ENCODE peak calls at places on chromosomes 2 and 18, in five cellular contexts. P is fibroblast of lung, H is K562, K is thyroid gland, J is mammary epithelial cell. D is an unnamed sample.

GRCh38 chr18:55287146-55287806 is 300.7 kb downstream of the TCF4 start:
- DNase-seq in J (no peak), H (no peak), K (peak; percentile 18), P (no peak), D (no peak)

GRCh38 chr2:127453392-127454171 is 35.4 kb downstream of the PROC start:
- DNase-seq in K (no peak), J (no peak), H (peak; percentile 74), P (no peak), D (peak; percentile 29)

GRCh38 chr18:32906506-32907214 is 133.8 kb upstream of the KLHL14 start:
- DNase-seq in H (no peak), P (no peak), K (peak; percentile 28), J (peak; percentile 84), D (no peak)

GRCh38 chr2:211503856-211504255 is 947.5 kb downstream of the CPS1 start:
- DNase-seq in H (no peak), J (no peak), P (no peak), K (no peak), D (no peak)

GRCh38 chr18:34729264-34729663 is 19.2 kb downstream of the DTNA start:
- DNase-seq in H (no peak), P (peak; percentile 32), J (peak; percentile 40), K (peak; percentile 38), D (no peak)

GRCh38 chr2:203811491-203812221 is 55.9 kb upstream of the CTLA4 start:
- DNase-seq in P (peak; percentile 80), J (peak; percentile 90), H (no peak), K (peak; percentile 48), D (peak; percentile 89)

GRCh38 chr2:129768485-129769258 is 210.8 kb upstream of the RAB6C start:
- DNase-seq in K (no peak), J (no peak), H (no peak), P (no peak), D (no peak)

GRCh38 chr2:216023055-216023648 is 9.8 kb upstream of the MREG start:
- DNase-seq in K (peak; percentile 38), J (peak; percentile 40), P (peak; percentile 61), H (peak; percentile 52), D (peak; percentile 44)

GRCh38 chr18:54957987-54958386 is 1.3 kb downstream of the CCDC68 start:
- DNase-seq in P (peak; percentile 74), K (peak; percentile 7), J (no peak), H (no peak), D (no peak)

GRCh38 chr2:203461736-203462135 is 73.4 kb downstream of the RAPH1 start:
- DNase-seq in K (no peak), H (no peak), P (peak; percentile 53), J (no peak), D (no peak)

GRCh38 chr2:218708086-218708485 is 2.5 kb upstream of the TTLL4 start:
- DNase-seq in K (no peak), J (no peak), H (no peak), P (no peak), D (no peak)

GRCh38 chr2:217951091-217951490 is 51.7 kb downstream of the TNS1 start:
- DNase-seq in H (no peak), K (peak; percentile 2), J (no peak), P (no peak), D (no peak)

GRCh38 chr2:239787651-239788050 is 237.5 kb downstream of the NDUFA10 start:
- DNase-seq in H (no peak), J (no peak), K (no peak), P (no peak), D (no peak)

GRCh38 chr2:218003265-218003950 is 613 bp upstream of the TNS1 start:
- DNase-seq in P (peak; percentile 85), H (no peak), J (no peak), K (peak; percentile 49), D (peak; percentile 72)

GRCh38 chr2:23423062-23423872 is 38.3 kb downstream of the KLHL29 start:
- DNase-seq in P (no peak), H (no peak), J (no peak), K (no peak), D (no peak)

GRCh38 chr18:53567935-53568574 is 656.4 kb downstream of the MBD2 start:
- DNase-seq in K (no peak), P (peak; percentile 30), H (peak; percentile 14), J (no peak), D (no peak)

GRCh38 chr2:10061221-10061925 is 18.0 kb downstream of the KLF11 start:
- DNase-seq in P (no peak), H (no peak), K (no peak), J (no peak), D (no peak)

GRCh38 chr2:152093464-152093863 is 5.4 kb downstream of the CACNB4 start:
- DNase-seq in P (no peak), J (no peak), H (no peak), K (peak; percentile 19), D (no peak)

GRCh38 chr2:106159867-106160785 is 34.0 kb downstream of the UXS1 start:
- DNase-seq in K (no peak), H (no peak), J (no peak), P (no peak), D (no peak)

GRCh38 chr18:70146174-70146573 is 59.3 kb downstream of the RTTN start:
- DNase-seq in K (no peak), H (no peak), P (no peak), J (no peak), D (no peak)

GRCh38 chr2:149715005-149715592 is 127.5 kb upstream of the MMADHC start:
- DNase-seq in H (no peak), J (peak; percentile 51), P (peak; percentile 57), K (peak; percentile 5), D (peak; percentile 19)

GRCh38 chr18:44725300-44726096 is 44.8 kb downstream of the SETBP1 start:
- DNase-seq in P (peak; percentile 61), H (peak; percentile 75), J (peak; percentile 39), K (no peak), D (peak; percentile 56)

GRCh38 chr2:9152975-9153402 is 53.6 kb upstream of the ASAP2 start:
- DNase-seq in H (no peak), K (no peak), J (no peak), P (peak; percentile 29), D (no peak)

GRCh38 chr2:109266998-109267854 is 138.2 kb downstream of the SH3RF3 start:
- DNase-seq in J (no peak), H (no peak), P (no peak), K (no peak), D (no peak)

GRCh38 chr2:29808321-29808720 is 113.1 kb downstream of the ALK start:
- DNase-seq in J (no peak), P (no peak), K (no peak), H (no peak), D (no peak)

GRCh38 chr2:70580352-70580751 is 26.7 kb upstream of the TGFA start:
- DNase-seq in H (no peak), K (no peak), P (no peak), J (no peak), D (no peak)

GRCh38 chr2:241011296-241011600 is 12.8 kb downstream of the SNED1 start:
- DNase-seq in J (no peak), P (no peak), H (no peak), K (no peak), D (no peak)

GRCh38 chr18:13834501-13835015 is 10.6 kb downstream of the MC5R start:
- DNase-seq in J (no peak), H (no peak), P (no peak), K (no peak), D (no peak)

GRCh38 chr2:132824716-132825115 is 154.7 kb upstream of the LYPD1 start:
- DNase-seq in H (no peak), P (peak; percentile 25), K (no peak), J (peak; percentile 71), D (no peak)

GRCh38 chr2:177254433-177255226 is 9.9 kb downstream of the NFE2L2 start:
- DNase-seq in J (no peak), P (no peak), H (peak; percentile 77), K (no peak), D (peak; percentile 65)
- H3K4me1 ChIP-seq in J (peaks cover 58% of the 10 kb centered on the region), P (peaks cover 18% of the 10 kb centered on the region), H (peaks cover 35% of the 10 kb centered on the region), K (peaks cover 92% of the 10 kb centered on the region), D (peaks cover 89% of the 10 kb centered on the region)

GRCh38 chr2:6310910-6311215 is 554.8 kb downstream of the CMPK2 start:
- DNase-seq in J (no peak), P (no peak), H (no peak), K (no peak), D (no peak)

GRCh38 chr2:6312377-6312776 is 553.3 kb downstream of the CMPK2 start:
- DNase-seq in H (no peak), P (no peak), J (no peak), K (no peak), D (no peak)

GRCh38 chr2:6310186-6310909 is 555.4 kb downstream of the CMPK2 start:
- DNase-seq in P (no peak), H (no peak), J (no peak), K (no peak), D (no peak)

GRCh38 chr2:6308986-6309385 is 556.7 kb downstream of the CMPK2 start:
- DNase-seq in J (no peak), H (no peak), P (no peak), K (no peak), D (no peak)

GRCh38 chr2:6309415-6310185 is 556.1 kb downstream of the CMPK2 start:
- DNase-seq in J (no peak), P (no peak), H (no peak), K (no peak), D (no peak)
- H3K4me1 ChIP-seq in J (no peaks in the 10 kb centered on the region), P (no peaks in the 10 kb centered on the region), H (no peaks in the 10 kb centered on the region), K (no peaks in the 10 kb centered on the region), D (no peaks in the 10 kb centered on the region)

GRCh38 chr18:3593904-3594759 is 144.2 kb downstream of the TGIF1 start:
- DNase-seq in K (peak; percentile 89), J (peak; percentile 87), P (peak; percentile 99), H (peak; percentile 90), D (peak; percentile 90)
- H3K4me1 ChIP-seq in K (peaks cover 42% of the 10 kb centered on the region), J (peaks cover 49% of the 10 kb centered on the region), P (peaks cover 30% of the 10 kb centered on the region), H (peaks cover 44% of the 10 kb centered on the region), D (peaks cover 41% of the 10 kb centered on the region)

GRCh38 chr18:36496022-36496421 is 198.5 kb downstream of the FHOD3 start:
- DNase-seq in J (no peak), P (no peak), K (no peak), H (no peak), D (no peak)

GRCh38 chr18:36503477-36503876 is 206.0 kb downstream of the FHOD3 start:
- DNase-seq in P (no peak), K (no peak), H (no peak), J (no peak), D (no peak)

GRCh38 chr18:36501100-36501499 is 203.6 kb downstream of the FHOD3 start:
- DNase-seq in H (no peak), J (peak; percentile 60), P (no peak), K (peak; percentile 9), D (no peak)

GRCh38 chr18:36504928-36505327 is 207.4 kb downstream of the FHOD3 start:
- DNase-seq in K (no peak), J (peak; percentile 74), P (no peak), H (no peak), D (no peak)

GRCh38 chr18:36499938-36500337 is 202.4 kb downstream of the FHOD3 start:
- DNase-seq in J (peak; percentile 18), H (no peak), P (no peak), K (no peak), D (no peak)
- H3K4me1 ChIP-seq in J (peaks cover 26% of the 10 kb centered on the region), H (no peaks in the 10 kb centered on the region), P (no peaks in the 10 kb centered on the region), K (no peaks in the 10 kb centered on the region), D (no peaks in the 10 kb centered on the region)

D was measured in body of pancreas.